ENCODE peak calls at places on chromosomes 5 and 9, in nine cellular contexts. I, M, T, S, D, Y, Q, Z and U are unnamed samples.

GRCh38 chr5:151020304-151021031 is at the start of gene GPX3:
- DNase-seq in Z (peak; percentile 89), D (no peak), Y (no peak), I (peak; percentile 93), Q (no peak), T (peak; percentile 75), M (peak; percentile 44), S (no peak), U (peak; percentile 47)

GRCh38 chr9:134161647-134162046 is 2.7 kb downstream of the RNU6ATAC start:
- DNase-seq in I (no peak), S (no peak), Z (no peak), M (no peak), Q (no peak), D (no peak), T (no peak), Y (no peak), U (no peak)

GRCh38 chr5:9439651-9440292 is 106.1 kb downstream of the SEMA5A start:
- DNase-seq in I (no peak), Y (no peak), D (no peak), M (peak; percentile 70), S (no peak), T (no peak), Q (no peak), Z (no peak), U (peak; percentile 34)

GRCh38 chr5:39164529-39165402 is 54.6 kb downstream of the FYB1 start:
- DNase-seq in Y (peak; percentile 22), Q (no peak), D (no peak), M (peak; percentile 33), Z (no peak), T (no peak), S (no peak), I (no peak), U (no peak)

GRCh38 chr5:145830594-145830993 is 4.5 kb downstream of the PRELID2 start:
- DNase-seq in S (no peak), Y (no peak), M (no peak), D (no peak), Q (no peak), I (no peak), Z (no peak), T (no peak), U (peak; percentile 90)

GRCh38 chr5:148984333-148984732 is 78.5 kb downstream of the SH3TC2 start:
- DNase-seq in D (no peak), T (no peak), I (no peak), Z (no peak), M (peak; percentile 97), Y (peak; percentile 89), S (peak; percentile 76), Q (no peak), U (no peak)

GRCh38 chr9:22307013-22307711 is 139.5 kb upstream of the DMRTA1 start:
- DNase-seq in M (peak; percentile 82), I (peak; percentile 19), Z (peak; percentile 29), Q (no peak), T (peak; percentile 38), S (peak; percentile 76), Y (peak; percentile 53), D (no peak), U (peak; percentile 52)

GRCh38 chr5:142960309-142960696 is 190.1 kb downstream of the ARHGAP26 start:
- DNase-seq in Q (no peak), T (no peak), Z (no peak), S (peak; percentile 73), D (no peak), M (peak; percentile 97), Y (peak; percentile 83), I (no peak), U (peak; percentile 29)

GRCh38 chr9:122218885-122219855 is 9.6 kb downstream of the LHX6 start:
- DNase-seq in Y (no peak), T (peak; percentile 42), M (no peak), Q (no peak), D (no peak), S (no peak), I (no peak), Z (no peak), U (no peak)

GRCh38 chr5:132073231-132074013 is at the start of gene CSF2:
- DNase-seq in S (peak; percentile 52), M (peak; percentile 88), D (no peak), Z (no peak), T (no peak), Q (no peak), Y (peak; percentile 94), I (no peak), U (no peak)

GRCh38 chr9:9874270-9874669 is 738.5 kb downstream of the PTPRD start:
- DNase-seq in S (no peak), Y (no peak), M (no peak), Z (no peak), Q (no peak), T (no peak), I (no peak), D (no peak), U (no peak)

GRCh38 chr9:123927625-123928308 is 2.2 kb downstream of the DENND1A start:
- DNase-seq in Y (peak; percentile 55), S (no peak), I (no peak), Q (no peak), M (peak; percentile 66), D (no peak), Z (no peak), T (no peak), U (peak; percentile 57)

GRCh38 chr5:160118349-160119141 is 705 bp downstream of the PWWP2A start:
- DNase-seq in S (no peak), Z (peak; percentile 47), D (peak; percentile 46), Q (no peak), M (peak; percentile 49), I (peak; percentile 33), T (peak; percentile 79), Y (peak; percentile 36), U (peak; percentile 22)

GRCh38 chr5:143228597-143229293 is 174.7 kb downstream of the NR3C1 start:
- DNase-seq in M (no peak), Z (no peak), Y (no peak), D (no peak), T (no peak), Q (no peak), S (no peak), I (no peak), U (no peak)

GRCh38 chr5:195401-196160 is 4.3 kb downstream of the LRRC14B start:
- DNase-seq in Q (no peak), M (no peak), T (no peak), I (peak; percentile 44), Z (no peak), S (no peak), Y (no peak), D (no peak), U (no peak)

GRCh38 chr9:81535542-81536241 is 153.7 kb downstream of the TLE1 start:
- DNase-seq in T (no peak), Z (no peak), M (peak; percentile 7), Y (peak; percentile 79), I (peak; percentile 71), D (no peak), Q (no peak), S (peak; percentile 93), U (no peak)

GRCh38 chr5:141783599-141784296 is 94.5 kb downstream of the PCDH1 start:
- DNase-seq in Z (no peak), T (no peak), Q (no peak), S (peak; percentile 24), M (peak; percentile 23), Y (peak; percentile 91), D (no peak), I (peak; percentile 38), U (no peak)

GRCh38 chr5:140258016-140258415 is 44.9 kb downstream of the PFDN1 start:
- DNase-seq in D (no peak), I (no peak), Y (no peak), T (no peak), S (no peak), M (peak; percentile 34), Z (no peak), Q (no peak), U (peak; percentile 39)

GRCh38 chr9:73805853-73806458 is 654.3 kb downstream of the ANXA1 start:
- DNase-seq in D (no peak), Q (no peak), S (no peak), I (no peak), M (no peak), T (no peak), Y (no peak), Z (no peak), U (peak; percentile 10)

GRCh38 chr9:136095028-136095494 is at the start of gene NACC2:
- DNase-seq in M (peak; percentile 67), S (no peak), Y (peak; percentile 86), T (peak; percentile 81), D (no peak), Z (peak; percentile 79), I (peak; percentile 61), Q (no peak), U (peak; percentile 63)

GRCh38 chr5:96968614-96969013 is 32.7 kb downstream of the LNPEP start:
- DNase-seq in Y (no peak), D (no peak), I (peak; percentile 18), Z (no peak), M (no peak), Q (no peak), T (peak; percentile 37), S (no peak), U (no peak)